ENCODE peak calls at places on chromosomes 13 and 19, in five cellular contexts. One of them, this sample, is unnamed.

GRCh38 chr13:44396963-44397580 is 23.4 kb downstream of the SERP2 start:
- DNase-seq in NCI-H146: peak; percentile 51
- DNase-seq in trophoblast cell: no peak
- DNase-seq in anterior cingulate cortex: no peak
- DNase-seq in epithelial cell of prostate: no peak
- DNase-seq in this sample: no peak

GRCh38 chr13:60562081-60562764 is 165.2 kb downstream of the TDRD3 start:
- DNase-seq in NCI-H146: no peak
- DNase-seq in trophoblast cell: peak; percentile 71
- DNase-seq in anterior cingulate cortex: no peak
- DNase-seq in epithelial cell of prostate: no peak
- DNase-seq in this sample: no peak

GRCh38 chr13:109159650-109160309 is 530.4 kb downstream of the MYO16 start:
- DNase-seq in NCI-H146: no peak
- DNase-seq in trophoblast cell: no peak
- DNase-seq in anterior cingulate cortex: no peak
- DNase-seq in epithelial cell of prostate: no peak
- DNase-seq in this sample: no peak

GRCh38 chr19:4972509-4973230 is 3.8 kb downstream of the KDM4B start:
- DNase-seq in NCI-H146: no peak
- DNase-seq in trophoblast cell: peak; percentile 39
- DNase-seq in anterior cingulate cortex: no peak
- DNase-seq in epithelial cell of prostate: no peak
- DNase-seq in this sample: no peak

GRCh38 chr19:35556025-35556590 is 7.3 kb downstream of the ATP4A start:
- DNase-seq in NCI-H146: no peak
- DNase-seq in trophoblast cell: no peak
- DNase-seq in anterior cingulate cortex: no peak
- DNase-seq in epithelial cell of prostate: no peak
- DNase-seq in this sample: no peak

GRCh38 chr13:66427330-66427990 is 802.7 kb downstream of the PCDH9 start:
- DNase-seq in NCI-H146: no peak
- DNase-seq in trophoblast cell: no peak
- DNase-seq in anterior cingulate cortex: no peak
- DNase-seq in epithelial cell of prostate: no peak
- DNase-seq in this sample: no peak

GRCh38 chr13:104648291-104648690 is 1582.1 kb upstream of the SLC10A2 start:
- DNase-seq in NCI-H146: no peak
- DNase-seq in trophoblast cell: no peak
- DNase-seq in anterior cingulate cortex: no peak
- DNase-seq in epithelial cell of prostate: no peak
- DNase-seq in this sample: no peak

GRCh38 chr19:45798995-45799517 is 6.4 kb upstream of the DMWD start:
- DNase-seq in NCI-H146: peak; percentile 71
- DNase-seq in trophoblast cell: peak; percentile 77
- DNase-seq in anterior cingulate cortex: no peak
- DNase-seq in epithelial cell of prostate: no peak
- DNase-seq in this sample: no peak

GRCh38 chr19:4083677-4084546 is 17.2 kb upstream of the ZBTB7A start:
- DNase-seq in NCI-H146: peak; percentile 61
- DNase-seq in trophoblast cell: peak; percentile 92
- DNase-seq in anterior cingulate cortex: no peak
- DNase-seq in epithelial cell of prostate: no peak
- DNase-seq in this sample: no peak

GRCh38 chr13:21040120-21040834 is 21.1 kb downstream of the LATS2 start:
- DNase-seq in NCI-H146: no peak
- DNase-seq in trophoblast cell: no peak
- DNase-seq in anterior cingulate cortex: no peak
- DNase-seq in epithelial cell of prostate: no peak
- DNase-seq in this sample: no peak